ENCODE peak calls at places on chromosomes 13 and 19, in eight cellular contexts. One of them, this sample, is unnamed.

GRCh38 chr13:48404952-48405351 is 8.0 kb downstream of the LPAR6 start:
- DNase-seq in AG04450: no peak
- DNase-seq in tibial nerve: no peak
- DNase-seq in heart right ventricle: no peak
- DNase-seq in left ventricle myocardium inferior: no peak
- DNase-seq in AG09319: no peak
- DNase-seq in CD4-positive, alpha-beta T cell: no peak
- DNase-seq in pancreas: no peak
- DNase-seq in this sample: no peak

GRCh38 chr13:29511980-29512379 is 83.5 kb downstream of the SLC7A1 start:
- DNase-seq in AG04450: no peak
- DNase-seq in pancreas: no peak
- DNase-seq in AG09319: no peak
- DNase-seq in CD4-positive, alpha-beta T cell: no peak
- DNase-seq in heart right ventricle: no peak
- DNase-seq in tibial nerve: peak
- DNase-seq in left ventricle myocardium inferior: no peak
- DNase-seq in this sample: no peak

GRCh38 chr13:46124531-46124966 is 19.7 kb upstream of the CPB2 start:
- DNase-seq in tibial nerve: no peak
- DNase-seq in AG09319: no peak
- DNase-seq in pancreas: no peak
- DNase-seq in AG04450: no peak
- DNase-seq in left ventricle myocardium inferior: no peak
- DNase-seq in heart right ventricle: no peak
- DNase-seq in CD4-positive, alpha-beta T cell: no peak
- DNase-seq in this sample: no peak

GRCh38 chr19:38062959-38063786 is 156.2 kb downstream of the SIPA1L3 start:
- DNase-seq in left ventricle myocardium inferior: no peak
- DNase-seq in heart right ventricle: no peak
- DNase-seq in AG04450: no peak
- DNase-seq in tibial nerve: no peak
- DNase-seq in AG09319: no peak
- DNase-seq in CD4-positive, alpha-beta T cell: no peak
- DNase-seq in pancreas: no peak
- DNase-seq in this sample: no peak

GRCh38 chr19:53977991-53978731 is 13.3 kb upstream of the CACNG6 start:
- DNase-seq in AG04450: peak
- DNase-seq in heart right ventricle: peak
- DNase-seq in AG09319: peak
- DNase-seq in CD4-positive, alpha-beta T cell: no peak
- DNase-seq in pancreas: peak
- DNase-seq in tibial nerve: peak
- DNase-seq in left ventricle myocardium inferior: peak
- DNase-seq in this sample: no peak

GRCh38 chr19:5090780-5091575 is 122.1 kb downstream of the KDM4B start:
- DNase-seq in heart right ventricle: peak
- DNase-seq in tibial nerve: peak
- DNase-seq in CD4-positive, alpha-beta T cell: no peak
- DNase-seq in left ventricle myocardium inferior: peak
- DNase-seq in pancreas: no peak
- DNase-seq in AG09319: no peak
- DNase-seq in AG04450: no peak
- DNase-seq in this sample: no peak

GRCh38 chr13:41054212-41054877 is 7.0 kb upstream of the WBP4 start:
- DNase-seq in heart right ventricle: no peak
- DNase-seq in tibial nerve: peak
- DNase-seq in pancreas: no peak
- DNase-seq in left ventricle myocardium inferior: no peak
- DNase-seq in AG04450: no peak
- DNase-seq in AG09319: no peak
- DNase-seq in CD4-positive, alpha-beta T cell: peak
- DNase-seq in this sample: peak

GRCh38 chr19:44548736-44549135 is 19.3 kb upstream of the CEACAM20 start:
- DNase-seq in heart right ventricle: no peak
- DNase-seq in AG09319: no peak
- DNase-seq in tibial nerve: no peak
- DNase-seq in left ventricle myocardium inferior: no peak
- DNase-seq in pancreas: no peak
- DNase-seq in AG04450: no peak
- DNase-seq in CD4-positive, alpha-beta T cell: no peak
- DNase-seq in this sample: no peak

GRCh38 chr13:21320642-21321034 is 138.5 kb downstream of the ZDHHC20 start:
- DNase-seq in tibial nerve: no peak
- DNase-seq in pancreas: no peak
- DNase-seq in heart right ventricle: no peak
- DNase-seq in left ventricle myocardium inferior: no peak
- DNase-seq in AG09319: no peak
- DNase-seq in CD4-positive, alpha-beta T cell: no peak
- DNase-seq in AG04450: no peak
- DNase-seq in this sample: no peak

DNA sequence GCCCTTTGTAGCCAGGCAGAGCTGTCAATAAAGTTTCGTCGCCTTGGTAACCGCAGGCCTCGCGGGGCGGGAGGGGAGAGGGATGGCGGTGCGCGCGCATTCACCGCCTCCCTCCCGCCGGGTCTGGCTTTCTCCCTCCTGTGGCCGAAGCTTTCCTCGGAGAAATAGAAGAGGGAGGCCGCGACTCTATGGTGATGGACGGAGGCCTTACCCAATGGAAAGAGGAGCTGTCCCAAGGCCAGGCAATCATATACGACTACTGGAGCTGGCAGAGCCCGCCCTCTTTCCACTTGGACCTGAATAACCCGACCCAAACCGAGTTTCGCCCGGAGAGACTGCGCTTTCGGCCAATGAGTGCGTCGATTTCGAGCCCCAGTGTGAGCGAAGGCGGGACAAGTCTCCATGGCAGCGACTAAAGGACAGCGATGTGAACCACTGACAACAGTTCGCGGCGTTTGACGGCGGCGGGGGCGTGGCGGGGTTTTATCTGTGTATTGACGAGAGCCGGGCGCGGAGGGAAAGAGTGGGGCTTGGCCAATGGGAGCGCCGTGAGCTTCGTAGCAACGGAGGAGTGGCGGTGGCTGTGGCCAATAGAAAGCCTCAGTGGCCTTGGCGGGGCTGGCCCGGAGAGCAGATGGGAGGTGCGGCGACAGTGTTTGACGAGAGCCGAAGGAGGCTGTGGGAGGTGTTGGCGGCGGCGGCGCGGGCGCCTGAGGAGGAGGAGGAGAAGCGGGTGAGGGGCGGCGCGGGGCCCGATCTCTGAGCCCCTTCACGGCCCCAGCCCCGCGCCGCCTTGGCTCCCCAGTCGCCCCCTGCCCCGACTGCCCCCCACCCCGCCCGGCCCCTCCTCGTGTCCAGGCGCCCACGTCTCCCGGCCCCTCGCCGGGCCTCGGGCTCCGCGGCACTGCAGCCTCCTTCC is at the start of gene KMT5C:
- DNase-seq in AG09319: peak
- DNase-seq in AG04450: peak
- DNase-seq in tibial nerve: peak
- DNase-seq in CD4-positive, alpha-beta T cell: peak
- DNase-seq in heart right ventricle: peak
- DNase-seq in pancreas: peak
- DNase-seq in left ventricle myocardium inferior: peak
- DNase-seq in this sample: peak
- TF ChIP-seq CTCF in AG09319: peak
- TF ChIP-seq CTCF in AG04450: peak
- TF ChIP-seq CTCF in tibial nerve: peak
- TF ChIP-seq CTCF in CD4-positive, alpha-beta T cell: peak
- TF ChIP-seq CTCF in heart right ventricle: no peak
- TF ChIP-seq CTCF in pancreas: peak
- TF ChIP-seq CTCF in left ventricle myocardium inferior: peak
- TF ChIP-seq CTCF in this sample: no peak

GRCh38 chr19:19385900-19386339 is 19.6 kb upstream of the GATAD2A start:
- DNase-seq in CD4-positive, alpha-beta T cell: no peak
- DNase-seq in heart right ventricle: peak
- DNase-seq in AG09319: no peak
- DNase-seq in pancreas: peak
- DNase-seq in tibial nerve: no peak
- DNase-seq in left ventricle myocardium inferior: no peak
- DNase-seq in AG04450: no peak
- DNase-seq in this sample: no peak

GRCh38 chr19:19387108-19387507 is 18.4 kb upstream of the GATAD2A start:
- DNase-seq in pancreas: no peak
- DNase-seq in AG09319: no peak
- DNase-seq in heart right ventricle: no peak
- DNase-seq in left ventricle myocardium inferior: no peak
- DNase-seq in AG04450: no peak
- DNase-seq in tibial nerve: no peak
- DNase-seq in CD4-positive, alpha-beta T cell: no peak
- DNase-seq in this sample: no peak

GRCh38 chr19:19385131-19385899 is 20.2 kb upstream of the GATAD2A start:
- DNase-seq in pancreas: peak
- DNase-seq in AG09319: peak
- DNase-seq in AG04450: peak
- DNase-seq in left ventricle myocardium inferior: peak
- DNase-seq in heart right ventricle: peak
- DNase-seq in CD4-positive, alpha-beta T cell: peak
- DNase-seq in tibial nerve: peak
- DNase-seq in this sample: peak

GRCh38 chr19:19384486-19384885 is 21.0 kb upstream of the GATAD2A start:
- DNase-seq in CD4-positive, alpha-beta T cell: no peak
- DNase-seq in AG04450: no peak
- DNase-seq in tibial nerve: no peak
- DNase-seq in pancreas: no peak
- DNase-seq in left ventricle myocardium inferior: no peak
- DNase-seq in heart right ventricle: no peak
- DNase-seq in AG09319: no peak
- DNase-seq in this sample: no peak

GRCh38 chr19:19386373-19386869 is 19.1 kb upstream of the GATAD2A start:
- DNase-seq in AG04450: no peak
- DNase-seq in CD4-positive, alpha-beta T cell: no peak
- DNase-seq in AG09319: no peak
- DNase-seq in heart right ventricle: no peak
- DNase-seq in left ventricle myocardium inferior: no peak
- DNase-seq in tibial nerve: no peak
- DNase-seq in pancreas: no peak
- DNase-seq in this sample: no peak
- TF ChIP-seq CTCF in AG04450: peak
- TF ChIP-seq CTCF in CD4-positive, alpha-beta T cell: no peak
- TF ChIP-seq CTCF in AG09319: peak
- TF ChIP-seq CTCF in heart right ventricle: no peak
- TF ChIP-seq CTCF in left ventricle myocardium inferior: no peak
- TF ChIP-seq CTCF in tibial nerve: no peak
- TF ChIP-seq CTCF in pancreas: no peak
- TF ChIP-seq CTCF in this sample: peak

GRCh38 chr13:81610613-81611012 is 1269.7 kb upstream of the SPRY2 start:
- DNase-seq in pancreas: no peak
- DNase-seq in CD4-positive, alpha-beta T cell: no peak
- DNase-seq in heart right ventricle: no peak
- DNase-seq in AG09319: no peak
- DNase-seq in tibial nerve: no peak
- DNase-seq in left ventricle myocardium inferior: no peak
- DNase-seq in AG04450: no peak
- DNase-seq in this sample: no peak
- TF ChIP-seq CTCF in pancreas: no peak
- TF ChIP-seq CTCF in CD4-positive, alpha-beta T cell: no peak
- TF ChIP-seq CTCF in heart right ventricle: no peak
- TF ChIP-seq CTCF in AG09319: no peak
- TF ChIP-seq CTCF in tibial nerve: no peak
- TF ChIP-seq CTCF in left ventricle myocardium inferior: no peak
- TF ChIP-seq CTCF in AG04450: no peak
- TF ChIP-seq CTCF in this sample: no peak

DNA sequence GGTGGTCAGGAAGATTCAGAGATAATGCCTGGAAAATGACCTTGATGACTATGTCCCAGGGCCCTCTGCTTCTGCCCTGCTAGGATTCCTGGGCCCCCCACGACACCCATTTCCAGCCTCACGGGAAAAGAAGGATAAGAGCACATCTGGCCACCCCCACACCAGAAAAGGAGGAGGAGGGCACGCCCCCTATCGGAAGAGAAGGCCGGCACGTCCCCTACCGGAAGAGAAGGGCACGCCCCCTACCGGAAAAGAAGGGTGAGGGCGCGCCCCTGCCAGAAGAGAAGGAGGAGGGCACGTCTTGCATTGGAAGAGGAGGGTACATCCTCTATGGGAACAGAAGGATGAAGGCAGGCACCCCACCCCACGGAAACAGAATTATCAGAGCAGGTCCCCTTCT is 84.3 kb downstream of the IER2 start:
- DNase-seq in AG09319: no peak
- DNase-seq in pancreas: peak
- DNase-seq in CD4-positive, alpha-beta T cell: peak
- DNase-seq in tibial nerve: peak
- DNase-seq in left ventricle myocardium inferior: peak
- DNase-seq in AG04450: no peak
- DNase-seq in heart right ventricle: peak
- DNase-seq in this sample: peak
- TF ChIP-seq CTCF in AG09319: peak
- TF ChIP-seq CTCF in pancreas: peak
- TF ChIP-seq CTCF in CD4-positive, alpha-beta T cell: peak
- TF ChIP-seq CTCF in tibial nerve: peak
- TF ChIP-seq CTCF in left ventricle myocardium inferior: peak
- TF ChIP-seq CTCF in AG04450: peak
- TF ChIP-seq CTCF in heart right ventricle: peak
- TF ChIP-seq CTCF in this sample: peak

DNA sequence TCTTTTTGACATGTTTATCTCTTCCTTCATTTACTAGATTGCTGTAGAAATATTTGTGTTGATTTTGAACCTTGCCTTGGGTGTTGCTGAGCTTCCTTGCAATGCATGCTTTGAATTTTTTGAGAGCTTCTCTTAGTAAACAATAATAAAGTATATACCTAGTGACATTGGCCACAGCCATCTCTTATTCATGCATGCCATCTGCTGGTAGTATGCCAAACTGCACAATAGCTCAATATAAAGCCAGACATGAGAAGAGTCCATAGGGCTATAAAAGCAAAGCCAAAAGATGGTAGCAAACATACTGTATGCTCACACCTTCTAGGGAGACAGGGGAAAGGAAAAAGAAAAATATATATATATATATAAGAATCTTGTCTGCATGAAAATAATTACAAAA is 18.9 kb upstream of the ZSCAN5A start:
- DNase-seq in AG09319: peak
- DNase-seq in tibial nerve: peak
- DNase-seq in AG04450: peak
- DNase-seq in pancreas: no peak
- DNase-seq in heart right ventricle: peak
- DNase-seq in CD4-positive, alpha-beta T cell: no peak
- DNase-seq in left ventricle myocardium inferior: no peak
- DNase-seq in this sample: peak
- TF ChIP-seq CTCF in AG09319: peak
- TF ChIP-seq CTCF in tibial nerve: peak
- TF ChIP-seq CTCF in AG04450: peak
- TF ChIP-seq CTCF in pancreas: peak
- TF ChIP-seq CTCF in heart right ventricle: peak
- TF ChIP-seq CTCF in CD4-positive, alpha-beta T cell: peak
- TF ChIP-seq CTCF in left ventricle myocardium inferior: peak
- TF ChIP-seq CTCF in this sample: peak

DNA sequence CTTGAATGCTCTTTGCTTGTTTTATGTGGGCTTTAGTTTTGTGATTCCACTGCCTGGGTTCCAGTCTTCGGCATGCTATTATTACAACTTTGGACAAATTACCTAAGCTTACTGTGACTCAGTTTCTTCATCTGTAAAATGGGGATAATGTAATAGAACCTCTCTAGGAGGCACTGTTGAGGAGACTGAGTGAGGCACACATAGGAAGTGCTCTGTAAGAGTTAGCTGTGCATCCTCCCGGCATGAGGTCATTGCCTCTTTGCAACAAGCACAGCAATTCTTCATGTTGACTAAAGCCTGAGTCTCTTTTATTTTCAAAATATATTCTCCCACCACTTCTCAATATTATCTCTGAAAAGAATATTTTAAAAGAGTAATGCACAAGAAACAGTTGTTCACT is 227.4 kb downstream of the DLEU7 start:
- DNase-seq in left ventricle myocardium inferior: no peak
- DNase-seq in heart right ventricle: no peak
- DNase-seq in tibial nerve: no peak
- DNase-seq in AG04450: peak
- DNase-seq in AG09319: no peak
- DNase-seq in pancreas: no peak
- DNase-seq in CD4-positive, alpha-beta T cell: no peak
- DNase-seq in this sample: no peak
- TF ChIP-seq CTCF in left ventricle myocardium inferior: no peak
- TF ChIP-seq CTCF in heart right ventricle: no peak
- TF ChIP-seq CTCF in tibial nerve: no peak
- TF ChIP-seq CTCF in AG04450: no peak
- TF ChIP-seq CTCF in AG09319: no peak
- TF ChIP-seq CTCF in pancreas: no peak
- TF ChIP-seq CTCF in CD4-positive, alpha-beta T cell: no peak
- TF ChIP-seq CTCF in this sample: no peak